ENCODE peak calls at places on chromosomes 3 and 15, in eight cellular contexts. O, W, E, I, M, R, F and A are unnamed samples.

GRCh38 chr3:98223907-98224672 is 40.0 kb upstream of the OR5H6 start:
- DNase-seq in O (no peak), W (no peak), E (no peak), I (no peak), M (no peak), R (no peak), F (no peak), A (no peak)

GRCh38 chr15:55230051-55230670 is 33.4 kb upstream of the RSL24D1 start:
- DNase-seq in O (no peak), W (no peak), E (no peak), I (no peak), M (peak; percentile 55), R (peak; percentile 29), F (no peak), A (peak; percentile 20)

GRCh38 chr15:57527382-57528091 is 64.2 kb upstream of the MYZAP start:
- DNase-seq in O (peak; percentile 50), W (no peak), E (no peak), I (peak; percentile 82), M (peak; percentile 92), R (peak; percentile 90), F (no peak), A (peak; percentile 93)

GRCh38 chr3:97269202-97269601 is 454.8 kb downstream of the EPHA6 start:
- DNase-seq in O (peak; percentile 19), W (no peak), E (no peak), I (no peak), M (no peak), R (no peak), F (no peak), A (no peak)

GRCh38 chr3:17840126-17840525 is 97.7 kb upstream of the TBC1D5 start:
- DNase-seq in O (no peak), W (no peak), E (no peak), I (no peak), M (no peak), R (no peak), F (no peak), A (no peak)

GRCh38 chr15:48601095-48601494 is 44.4 kb downstream of the FBN1 start:
- DNase-seq in O (no peak), W (no peak), E (no peak), I (no peak), M (no peak), R (no peak), F (no peak), A (no peak)

GRCh38 chr3:73716418-73716817 is 91.7 kb upstream of the PDZRN3 start:
- DNase-seq in O (no peak), W (no peak), E (no peak), I (no peak), M (peak; percentile 16), R (peak; percentile 62), F (no peak), A (peak; percentile 82)

GRCh38 chr15:32885711-32886110 is 167.9 kb downstream of the GREM1 start:
- DNase-seq in O (no peak), W (no peak), E (no peak), I (no peak), M (no peak), R (no peak), F (no peak), A (no peak)

GRCh38 chr3:194312186-194312742 is 38.9 kb downstream of the CPN2 start:
- DNase-seq in O (no peak), W (no peak), E (no peak), I (no peak), M (no peak), R (no peak), F (no peak), A (peak; percentile 26)

GRCh38 chr3:149812165-149812605 is 830 bp upstream of the RNF13 start:
- DNase-seq in O (no peak), W (no peak), E (no peak), I (no peak), M (no peak), R (no peak), F (no peak), A (no peak)

GRCh38 chr3:29381595-29381994 is 100.7 kb downstream of the RBMS3 start:
- DNase-seq in O (no peak), W (no peak), E (no peak), I (no peak), M (peak; percentile 49), R (peak; percentile 46), F (no peak), A (peak; percentile 35)

GRCh38 chr3:129435367-129435766 is 4.4 kb downstream of the MBD4 start:
- DNase-seq in O (no peak), W (no peak), E (no peak), I (no peak), M (no peak), R (no peak), F (no peak), A (no peak)
- TF ChIP-seq CTCF in O (no peak), W (no peak), E (no peak), I (no peak), M (no peak), R (no peak), F (no peak), A (no peak)

GRCh38 chr3:112974178-112974517 is 755 bp downstream of the CD200R1 start:
- DNase-seq in O (no peak), W (no peak), E (no peak), I (no peak), M (no peak), R (no peak), F (no peak), A (no peak)

GRCh38 chr3:112973325-112974177 is 1.4 kb downstream of the CD200R1 start:
- DNase-seq in O (no peak), W (no peak), E (no peak), I (peak; percentile 78), M (no peak), R (no peak), F (no peak), A (no peak)

GRCh38 chr3:112976001-112976400 is 1.1 kb upstream of the CD200R1 start:
- DNase-seq in O (no peak), W (no peak), E (no peak), I (no peak), M (no peak), R (no peak), F (no peak), A (no peak)

GRCh38 chr3:112974894-112975293 is at the start of gene CD200R1:
- DNase-seq in O (no peak), W (no peak), E (no peak), I (no peak), M (no peak), R (no peak), F (no peak), A (no peak)

DNA sequence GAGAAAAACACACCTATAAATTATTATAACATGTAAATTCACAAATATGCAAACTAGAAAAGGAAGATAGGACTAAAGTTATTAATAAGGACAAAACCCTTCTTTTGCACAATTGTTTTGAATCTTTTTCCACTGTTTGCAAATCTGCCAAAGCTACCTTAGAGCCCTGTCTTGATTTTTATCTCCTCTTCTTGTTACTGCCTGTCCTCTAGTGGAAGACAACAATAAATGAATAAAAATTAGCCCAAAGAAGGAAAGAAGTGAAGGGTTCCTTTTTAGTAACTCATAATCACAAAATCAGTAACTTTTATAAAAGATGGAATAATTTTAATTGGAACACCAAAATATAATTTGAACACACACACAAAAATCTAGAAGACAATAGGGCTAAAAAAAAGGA is 2.7 kb downstream of the CD200R1 start:
- DNase-seq in O (no peak), W (no peak), E (no peak), I (no peak), M (no peak), R (no peak), F (no peak), A (no peak)
- H3K4me3 ChIP-seq in O (no peak overlapping the region), W (no peak overlapping the region), E (no peak overlapping the region), I (no peak overlapping the region), M (no peak overlapping the region), R (no peak overlapping the region), F (no peak overlapping the region), A (no peak overlapping the region)

GRCh38 chr15:79296583-79296982 is 14.1 kb downstream of the ANKRD34C start:
- DNase-seq in O (no peak), W (no peak), E (no peak), I (peak; percentile 17), M (no peak), R (no peak), F (no peak), A (no peak)
- TF ChIP-seq CTCF in O (peak; percentile 43), W (no peak), E (no peak), I (peak; percentile 34), M (peak; percentile 15), R (peak; percentile 14), F (no peak), A (peak; percentile 23)

DNA sequence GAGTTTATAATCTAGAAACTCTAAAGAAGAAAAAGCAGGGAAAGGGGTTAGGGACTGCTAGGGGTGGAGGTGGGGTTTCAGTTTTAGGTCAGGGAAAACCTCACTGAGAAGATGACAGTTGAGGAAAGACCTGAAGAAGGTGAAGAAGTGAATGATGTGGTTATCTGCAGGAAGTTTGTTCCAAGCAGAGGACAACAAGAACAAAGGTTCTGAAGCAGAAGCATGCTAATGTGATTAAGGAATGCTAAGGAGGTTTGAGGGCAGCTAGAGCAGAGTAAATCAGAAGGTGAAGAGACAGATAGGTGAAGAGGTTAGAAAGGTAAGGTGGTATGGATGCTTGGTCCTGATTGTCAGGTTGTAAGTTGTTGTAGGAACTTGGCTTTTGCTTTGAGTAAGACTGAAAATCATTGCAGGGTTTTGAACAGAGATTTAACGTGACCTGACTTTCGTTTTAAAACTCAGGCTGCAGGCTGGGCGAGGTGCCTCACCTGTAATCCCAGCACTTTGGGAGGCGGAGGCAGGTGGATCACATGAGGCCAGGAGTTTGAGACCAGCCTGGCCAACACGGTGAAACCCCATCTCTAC is 8.6 kb downstream of the OXSR1 start:
- DNase-seq in O (no peak), W (no peak), E (no peak), I (peak; percentile 45), M (no peak), R (no peak), F (no peak), A (no peak)
- H3K4me3 ChIP-seq in O (no peak overlapping the region), W (no peak overlapping the region), E (no peak overlapping the region), I (peak overlapping the region; percentile 36), M (no peak overlapping the region), R (no peak overlapping the region), F (no peak overlapping the region), A (no peak overlapping the region)

GRCh38 chr3:124530916-124531315 is 199.3 kb upstream of the UMPS start:
- DNase-seq in O (no peak), W (no peak), E (no peak), I (no peak), M (no peak), R (no peak), F (no peak), A (no peak)

GRCh38 chr3:124529826-124530571 is 200.3 kb upstream of the UMPS start:
- DNase-seq in O (no peak), W (no peak), E (no peak), I (no peak), M (no peak), R (no peak), F (no peak), A (peak; percentile 34)

GRCh38 chr3:124522226-124522625 is 208.0 kb upstream of the UMPS start:
- DNase-seq in O (no peak), W (no peak), E (no peak), I (no peak), M (no peak), R (no peak), F (no peak), A (no peak)

GRCh38 chr3:124532071-124532470 is 198.2 kb upstream of the UMPS start:
- DNase-seq in O (no peak), W (no peak), E (no peak), I (no peak), M (no peak), R (no peak), F (no peak), A (no peak)

DNA sequence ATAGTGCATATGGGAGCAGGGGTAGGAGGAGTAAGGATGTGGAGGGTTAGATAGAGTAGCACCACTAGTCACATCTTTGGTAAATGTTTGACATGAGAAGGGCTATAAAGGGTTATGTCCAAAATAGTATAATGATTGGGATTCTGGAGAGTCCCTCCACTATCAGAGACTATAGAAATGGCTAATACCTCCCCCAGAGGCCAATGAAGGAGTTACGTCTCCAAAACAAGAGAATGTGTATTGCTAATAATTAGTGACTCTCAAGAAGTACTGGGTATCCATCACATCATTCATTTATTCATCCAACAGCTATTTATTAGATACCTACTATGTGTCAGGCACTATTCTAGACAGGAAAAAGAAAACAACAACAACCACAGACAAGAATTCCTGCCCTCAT is 203.7 kb upstream of the UMPS start:
- DNase-seq in O (no peak), W (no peak), E (no peak), I (no peak), M (no peak), R (no peak), F (no peak), A (no peak)
- TF ChIP-seq CTCF in O (no peak), W (no peak), E (no peak), I (no peak), M (peak; percentile 18), R (peak; percentile 12), F (no peak), A (peak; percentile 16)